ENCODE peak calls at places on chromosomes 1 and 21, in eight cellular contexts. One of them, this sample, is unnamed.

GRCh38 chr1:243745361-243745760 is 104.7 kb downstream of the AKT3 start:
- DNase-seq in K562: no peak
- DNase-seq in body of pancreas: no peak
- DNase-seq in uterus: no peak
- DNase-seq in IMR-90: peak; percentile 33
- DNase-seq in heart left ventricle: no peak
- DNase-seq in A549: no peak
- DNase-seq in suprapubic skin: no peak
- DNase-seq in this sample: no peak

GRCh38 chr21:34186119-34186719 is 112.8 kb downstream of the MRPS6 start:
- DNase-seq in suprapubic skin: no peak
- DNase-seq in A549: no peak
- DNase-seq in heart left ventricle: no peak
- DNase-seq in uterus: no peak
- DNase-seq in IMR-90: no peak
- DNase-seq in body of pancreas: no peak
- DNase-seq in K562: peak; percentile 56
- DNase-seq in this sample: peak; percentile 87

GRCh38 chr1:156963621-156964020 is 43.2 kb downstream of the LRRC71 start:
- DNase-seq in IMR-90: no peak
- DNase-seq in body of pancreas: peak; percentile 31
- DNase-seq in A549: no peak
- DNase-seq in uterus: no peak
- DNase-seq in heart left ventricle: no peak
- DNase-seq in suprapubic skin: no peak
- DNase-seq in K562: no peak
- DNase-seq in this sample: no peak

GRCh38 chr1:33317946-33318345 is 3.0 kb downstream of the A3GALT2 start:
- DNase-seq in IMR-90: peak; percentile 73
- DNase-seq in heart left ventricle: no peak
- DNase-seq in body of pancreas: no peak
- DNase-seq in uterus: no peak
- DNase-seq in A549: no peak
- DNase-seq in K562: no peak
- DNase-seq in suprapubic skin: no peak
- DNase-seq in this sample: no peak

GRCh38 chr1:24292887-24293286 is 26.3 kb upstream of the GRHL3 start:
- DNase-seq in K562: no peak
- DNase-seq in IMR-90: no peak
- DNase-seq in suprapubic skin: no peak
- DNase-seq in body of pancreas: no peak
- DNase-seq in uterus: no peak
- DNase-seq in heart left ventricle: no peak
- DNase-seq in A549: no peak
- DNase-seq in this sample: no peak

GRCh38 chr1:154270833-154271232 is 1.6 kb upstream of the HAX1 start:
- DNase-seq in uterus: no peak
- DNase-seq in K562: no peak
- DNase-seq in IMR-90: no peak
- DNase-seq in heart left ventricle: no peak
- DNase-seq in A549: no peak
- DNase-seq in body of pancreas: no peak
- DNase-seq in suprapubic skin: no peak
- DNase-seq in this sample: no peak

GRCh38 chr1:17355898-17356297 is 16.1 kb upstream of the PADI6 start:
- DNase-seq in K562: no peak
- DNase-seq in A549: no peak
- DNase-seq in heart left ventricle: no peak
- DNase-seq in body of pancreas: no peak
- DNase-seq in IMR-90: no peak
- DNase-seq in suprapubic skin: no peak
- DNase-seq in uterus: no peak
- DNase-seq in this sample: no peak

GRCh38 chr1:177209357-177209756 is 38.6 kb downstream of the BRINP2 start:
- DNase-seq in heart left ventricle: peak; percentile 67
- DNase-seq in uterus: peak; percentile 36
- DNase-seq in suprapubic skin: peak; percentile 72
- DNase-seq in body of pancreas: peak; percentile 71
- DNase-seq in K562: no peak
- DNase-seq in IMR-90: peak; percentile 100
- DNase-seq in A549: peak; percentile 96
- DNase-seq in this sample: peak; percentile 97

GRCh38 chr1:151310986-151311385 is 16.2 kb downstream of the PI4KB start:
- DNase-seq in uterus: peak; percentile 57
- DNase-seq in IMR-90: peak; percentile 19
- DNase-seq in A549: no peak
- DNase-seq in heart left ventricle: no peak
- DNase-seq in K562: no peak
- DNase-seq in body of pancreas: no peak
- DNase-seq in suprapubic skin: no peak
- DNase-seq in this sample: no peak

GRCh38 chr1:119787776-119788175 is 19.1 kb upstream of the HMGCS2 start:
- DNase-seq in heart left ventricle: no peak
- DNase-seq in A549: no peak
- DNase-seq in K562: no peak
- DNase-seq in suprapubic skin: no peak
- DNase-seq in IMR-90: peak; percentile 63
- DNase-seq in uterus: no peak
- DNase-seq in body of pancreas: no peak
- DNase-seq in this sample: no peak

GRCh38 chr1:27099154-27099903 is 55.6 kb downstream of the SLC9A1 start:
- DNase-seq in A549: peak; percentile 71
- DNase-seq in heart left ventricle: peak; percentile 81
- DNase-seq in IMR-90: peak; percentile 83
- DNase-seq in suprapubic skin: no peak
- DNase-seq in uterus: peak; percentile 81
- DNase-seq in body of pancreas: peak; percentile 53
- DNase-seq in K562: peak; percentile 61
- DNase-seq in this sample: peak; percentile 84

GRCh38 chr1:220255204-220255603 is 17.0 kb downstream of the RAB3GAP2 start:
- DNase-seq in suprapubic skin: no peak
- DNase-seq in uterus: no peak
- DNase-seq in A549: no peak
- DNase-seq in body of pancreas: no peak
- DNase-seq in IMR-90: no peak
- DNase-seq in K562: no peak
- DNase-seq in heart left ventricle: no peak
- DNase-seq in this sample: no peak

GRCh38 chr1:10306435-10306834 is 92.4 kb upstream of the PGD start:
- DNase-seq in body of pancreas: no peak
- DNase-seq in heart left ventricle: no peak
- DNase-seq in suprapubic skin: no peak
- DNase-seq in A549: no peak
- DNase-seq in uterus: no peak
- DNase-seq in K562: no peak
- DNase-seq in IMR-90: no peak
- DNase-seq in this sample: no peak

GRCh38 chr1:50308883-50309282 is 114.4 kb downstream of the DMRTA2 start:
- DNase-seq in suprapubic skin: no peak
- DNase-seq in heart left ventricle: no peak
- DNase-seq in IMR-90: peak; percentile 17
- DNase-seq in A549: peak; percentile 5
- DNase-seq in body of pancreas: peak; percentile 42
- DNase-seq in K562: peak; percentile 72
- DNase-seq in uterus: no peak
- DNase-seq in this sample: peak; percentile 40

GRCh38 chr1:161069731-161070270 is at the start of gene ARHGAP30:
- DNase-seq in uterus: peak; percentile 25
- DNase-seq in A549: no peak
- DNase-seq in K562: no peak
- DNase-seq in heart left ventricle: peak; percentile 87
- DNase-seq in IMR-90: no peak
- DNase-seq in body of pancreas: peak; percentile 80
- DNase-seq in suprapubic skin: no peak
- DNase-seq in this sample: peak; percentile 81

GRCh38 chr1:161069201-161069685 is 448 bp downstream of the ARHGAP30 start:
- DNase-seq in heart left ventricle: no peak
- DNase-seq in K562: no peak
- DNase-seq in IMR-90: no peak
- DNase-seq in uterus: no peak
- DNase-seq in body of pancreas: no peak
- DNase-seq in A549: no peak
- DNase-seq in suprapubic skin: no peak
- DNase-seq in this sample: no peak

GRCh38 chr1:161066694-161067093 is 3.0 kb downstream of the ARHGAP30 start:
- DNase-seq in K562: no peak
- DNase-seq in IMR-90: no peak
- DNase-seq in uterus: no peak
- DNase-seq in heart left ventricle: no peak
- DNase-seq in suprapubic skin: no peak
- DNase-seq in A549: no peak
- DNase-seq in body of pancreas: no peak
- DNase-seq in this sample: no peak

GRCh38 chr1:161070737-161071136 is 1.0 kb upstream of the ARHGAP30 start:
- DNase-seq in A549: no peak
- DNase-seq in heart left ventricle: no peak
- DNase-seq in body of pancreas: no peak
- DNase-seq in IMR-90: no peak
- DNase-seq in suprapubic skin: no peak
- DNase-seq in uterus: no peak
- DNase-seq in K562: no peak
- DNase-seq in this sample: no peak

GRCh38 chr1:161068306-161069200 is 1.1 kb downstream of the ARHGAP30 start:
- DNase-seq in body of pancreas: peak; percentile 78
- DNase-seq in IMR-90: no peak
- DNase-seq in A549: no peak
- DNase-seq in suprapubic skin: no peak
- DNase-seq in K562: no peak
- DNase-seq in heart left ventricle: peak; percentile 77
- DNase-seq in uterus: no peak
- DNase-seq in this sample: no peak
- TF ChIP-seq POLR2A in body of pancreas: peak; percentile 25
- TF ChIP-seq POLR2A in IMR-90: no peak
- TF ChIP-seq POLR2A in A549: no peak
- TF ChIP-seq POLR2A in suprapubic skin: no peak
- TF ChIP-seq POLR2A in K562: no peak
- TF ChIP-seq POLR2A in heart left ventricle: no peak
- TF ChIP-seq POLR2A in uterus: no peak
- TF ChIP-seq POLR2A in this sample: no peak

DNA sequence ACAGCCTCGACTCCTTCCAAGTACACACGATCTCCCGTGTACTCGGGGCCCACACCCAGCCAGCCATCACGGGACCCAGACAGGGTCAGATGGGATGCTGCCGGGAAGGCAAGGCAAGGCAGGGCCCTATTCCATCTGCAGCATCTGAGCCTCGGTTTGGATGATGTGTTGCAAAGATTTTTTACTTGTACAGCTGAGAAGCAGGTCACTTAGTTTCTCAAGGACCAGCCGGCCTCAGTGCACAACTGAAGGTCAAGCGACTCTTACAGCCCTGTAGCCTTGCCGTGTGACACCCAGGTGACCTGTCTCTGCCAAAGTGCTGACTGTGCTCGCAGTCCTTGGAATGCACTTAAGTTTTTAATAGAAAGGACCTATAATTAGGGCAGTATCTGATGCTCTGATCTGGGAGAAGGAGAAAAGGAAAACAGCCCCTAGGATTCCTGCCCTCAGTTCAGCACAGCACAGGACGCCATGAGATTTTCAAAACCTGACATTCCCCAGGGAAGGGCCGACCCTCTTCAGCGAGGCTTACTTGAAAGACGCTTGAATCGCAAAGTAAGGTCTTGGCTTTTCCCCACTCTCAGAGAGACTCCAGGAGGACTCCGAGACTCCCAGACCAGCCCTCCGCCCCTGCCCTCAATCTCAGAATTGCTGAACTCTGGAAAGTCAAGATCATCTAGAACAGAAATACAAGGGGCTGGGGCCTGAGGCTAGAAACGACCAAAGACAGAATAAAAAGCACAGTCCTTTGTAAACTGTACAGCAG is 1.3 kb downstream of the GPR157 start:
- DNase-seq in heart left ventricle: no peak
- DNase-seq in body of pancreas: no peak
- DNase-seq in IMR-90: no peak
- DNase-seq in suprapubic skin: no peak
- DNase-seq in K562: no peak
- DNase-seq in uterus: no peak
- DNase-seq in A549: no peak
- DNase-seq in this sample: peak; percentile 74
- H3K4me3 ChIP-seq in heart left ventricle: peak overlapping the region; percentile 73
- H3K4me3 ChIP-seq in body of pancreas: peak overlapping the region; percentile 27
- H3K4me3 ChIP-seq in IMR-90: peak overlapping the region; percentile 85
- H3K4me3 ChIP-seq in suprapubic skin: peak overlapping the region; percentile 83
- H3K4me3 ChIP-seq in K562: no peak overlapping the region
- H3K4me3 ChIP-seq in uterus: peak overlapping the region; percentile 91
- H3K4me3 ChIP-seq in A549: peak overlapping the region; percentile 69
- H3K4me3 ChIP-seq in this sample: peak overlapping the region; percentile 50

DNA sequence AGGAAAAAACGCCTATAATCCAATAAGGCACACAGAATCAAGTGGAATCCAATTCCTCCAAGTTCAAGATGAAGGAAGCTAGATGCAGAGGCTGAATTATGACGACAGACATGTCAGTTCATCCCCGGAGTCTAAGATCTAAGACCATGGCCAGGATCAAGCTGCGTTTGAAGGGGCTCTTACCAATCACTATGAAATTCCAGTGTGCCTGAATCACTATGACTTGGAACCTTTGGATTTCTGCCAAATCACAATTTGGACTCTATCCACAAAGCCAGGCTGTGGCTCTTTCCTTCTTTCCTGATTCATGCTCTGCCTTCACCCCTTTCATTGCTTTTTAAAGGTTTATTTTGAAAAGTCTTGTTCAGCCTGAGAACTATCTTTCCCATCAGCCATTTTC is 17.1 kb downstream of the OLIG2 start:
- DNase-seq in uterus: no peak
- DNase-seq in heart left ventricle: no peak
- DNase-seq in K562: no peak
- DNase-seq in body of pancreas: no peak
- DNase-seq in A549: peak; percentile 45
- DNase-seq in suprapubic skin: no peak
- DNase-seq in IMR-90: peak; percentile 97
- DNase-seq in this sample: peak; percentile 43
- H3K9me3 ChIP-seq in uterus: no peaks in the 10 kb centered on the region
- H3K9me3 ChIP-seq in heart left ventricle: no peaks in the 10 kb centered on the region
- H3K9me3 ChIP-seq in K562: no peaks in the 10 kb centered on the region
- H3K9me3 ChIP-seq in body of pancreas: no peaks in the 10 kb centered on the region
- H3K9me3 ChIP-seq in A549: no peaks in the 10 kb centered on the region
- H3K9me3 ChIP-seq in suprapubic skin: no peaks in the 10 kb centered on the region
- H3K9me3 ChIP-seq in IMR-90: no peaks in the 10 kb centered on the region
- H3K9me3 ChIP-seq in this sample: no peaks in the 10 kb centered on the region

DNA sequence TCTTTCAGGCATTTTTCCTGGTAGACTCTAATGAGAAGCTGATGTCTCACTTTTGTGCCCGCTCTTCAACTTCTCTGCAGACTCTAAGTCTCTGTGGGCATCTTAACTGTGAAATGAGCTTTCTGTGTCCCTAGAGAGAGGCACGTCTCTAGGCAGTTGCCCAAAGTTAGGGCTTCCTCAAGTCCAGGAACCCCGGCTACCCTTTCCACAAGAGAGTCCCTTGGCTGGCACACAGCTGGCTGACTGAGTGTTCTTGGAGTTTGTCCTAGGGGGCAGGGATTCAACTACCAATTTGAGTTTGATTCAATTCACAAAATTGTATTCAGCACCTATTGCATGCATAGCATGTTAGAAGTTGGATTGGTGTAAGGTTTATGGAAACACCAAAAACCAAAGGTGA is 1.4 kb downstream of the GPR61 start:
- DNase-seq in uterus: no peak
- DNase-seq in heart left ventricle: no peak
- DNase-seq in IMR-90: no peak
- DNase-seq in K562: no peak
- DNase-seq in body of pancreas: no peak
- DNase-seq in A549: no peak
- DNase-seq in suprapubic skin: no peak
- DNase-seq in this sample: no peak
- TF ChIP-seq POLR2A in uterus: no peak
- TF ChIP-seq POLR2A in heart left ventricle: no peak
- TF ChIP-seq POLR2A in IMR-90: no peak
- TF ChIP-seq POLR2A in K562: no peak
- TF ChIP-seq POLR2A in body of pancreas: no peak
- TF ChIP-seq POLR2A in A549: no peak
- TF ChIP-seq POLR2A in suprapubic skin: no peak
- TF ChIP-seq POLR2A in this sample: no peak